ENCODE peak calls at places on chromosomes 3 and 15, in eight cellular contexts. R, S, P, W, H, U, F and I are unnamed samples.

GRCh38 chr3:182837855-182838454 is 44.7 kb downstream of the ATP11B start:
- DNase-seq in R (peak; percentile 25), S (no peak), P (peak; percentile 12), W (no peak), H (peak; percentile 7), U (no peak), F (no peak), I (no peak)

GRCh38 chr3:8441969-8442559 is 59.6 kb upstream of the LMCD1 start:
- DNase-seq in R (no peak), S (peak; percentile 30), P (peak; percentile 67), W (no peak), H (peak; percentile 30), U (no peak), F (peak; percentile 36), I (no peak)

GRCh38 chr3:39668420-39668819 is 141.0 kb upstream of the MYRIP start:
- DNase-seq in R (no peak), S (no peak), P (peak; percentile 20), W (no peak), H (peak; percentile 43), U (no peak), F (peak; percentile 54), I (no peak)

GRCh38 chr15:68583936-68584703 is 5.3 kb downstream of the CORO2B start:
- DNase-seq in R (no peak), S (no peak), P (no peak), W (no peak), H (no peak), U (no peak), F (no peak), I (peak; percentile 58)

GRCh38 chr15:29770796-29771195 is 51.5 kb downstream of the TJP1 start:
- DNase-seq in R (no peak), S (no peak), P (no peak), W (no peak), H (peak; percentile 26), U (no peak), F (no peak), I (no peak)

GRCh38 chr3:128988286-128988685 is 5.6 kb downstream of the CFAP92 start:
- DNase-seq in R (no peak), S (no peak), P (no peak), W (no peak), H (no peak), U (no peak), F (no peak), I (no peak)

GRCh38 chr3:174937488-174937887 is 78.4 kb downstream of the NAALADL2 start:
- DNase-seq in R (no peak), S (no peak), P (peak; percentile 39), W (no peak), H (no peak), U (no peak), F (no peak), I (no peak)

GRCh38 chr3:76122007-76122406 is 336.7 kb upstream of the ZNF717 start:
- DNase-seq in R (no peak), S (no peak), P (peak; percentile 23), W (no peak), H (no peak), U (no peak), F (no peak), I (no peak)

GRCh38 chr15:56524915-56525314 is 60.0 kb upstream of the MNS1 start:
- DNase-seq in R (no peak), S (no peak), P (peak; percentile 64), W (no peak), H (peak; percentile 7), U (no peak), F (no peak), I (no peak)

GRCh38 chr3:187823802-187824201 is 78.5 kb upstream of the BCL6 start:
- DNase-seq in R (no peak), S (no peak), P (no peak), W (no peak), H (no peak), U (no peak), F (no peak), I (no peak)

GRCh38 chr3:32626650-32627049 is 56.0 kb upstream of the DYNC1LI1 start:
- DNase-seq in R (no peak), S (no peak), P (no peak), W (no peak), H (no peak), U (no peak), F (no peak), I (no peak)

GRCh38 chr15:90594297-90594696 is 64.6 kb downstream of the CRTC3 start:
- DNase-seq in R (peak; percentile 77), S (peak; percentile 67), P (peak; percentile 23), W (peak; percentile 51), H (no peak), U (peak; percentile 76), F (no peak), I (no peak)

GRCh38 chr3:64595253-64595694 is 92.5 kb downstream of the ADAMTS9 start:
- DNase-seq in R (no peak), S (no peak), P (peak; percentile 90), W (no peak), H (peak; percentile 91), U (peak; percentile 76), F (no peak), I (no peak)

GRCh38 chr3:171948674-171949073 is 90.7 kb upstream of the FNDC3B start:
- DNase-seq in R (no peak), S (no peak), P (no peak), W (no peak), H (no peak), U (no peak), F (no peak), I (no peak)

GRCh38 chr15:29835301-29835700 is 13.0 kb upstream of the TJP1 start:
- DNase-seq in R (no peak), S (no peak), P (no peak), W (no peak), H (no peak), U (peak; percentile 42), F (no peak), I (no peak)

DNA sequence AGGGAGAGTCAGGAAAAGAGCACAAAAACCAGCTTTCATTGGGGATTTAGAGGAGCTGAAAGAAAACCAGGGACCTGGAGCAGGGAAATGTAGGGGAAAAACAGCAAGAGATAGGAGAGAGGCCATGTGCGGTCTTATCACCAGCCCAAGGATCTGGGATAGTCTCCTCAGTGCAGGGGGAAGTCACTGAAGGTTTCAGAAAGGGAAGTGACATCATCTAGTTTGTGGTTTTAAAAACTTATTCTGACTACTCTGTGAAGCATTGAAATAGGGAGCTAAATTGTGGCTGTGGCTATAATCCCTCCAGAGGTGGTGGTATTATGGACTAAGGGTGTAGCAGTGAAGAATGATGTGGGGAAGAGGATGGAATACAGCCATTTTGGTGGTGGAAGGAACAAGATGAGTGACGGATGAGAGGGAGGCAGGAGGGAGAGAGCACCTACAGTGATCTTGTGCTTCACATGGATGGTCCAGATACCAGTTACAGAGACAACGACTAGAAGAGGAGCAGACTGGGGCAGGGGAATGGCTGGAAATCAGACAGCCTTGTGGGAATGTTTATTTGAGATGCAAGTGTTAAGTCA is 72.7 kb downstream of the HMG20A start:
- DNase-seq in R (no peak), S (no peak), P (peak; percentile 75), W (no peak), H (no peak), U (no peak), F (peak; percentile 29), I (no peak)
- H3K27ac ChIP-seq in R (no peak overlapping the region), S (no peak overlapping the region), P (no peak overlapping the region), W (no peak overlapping the region), H (no peak overlapping the region), U (no peak overlapping the region), F (peak overlapping the region; percentile 51), I (no peak overlapping the region)

DNA sequence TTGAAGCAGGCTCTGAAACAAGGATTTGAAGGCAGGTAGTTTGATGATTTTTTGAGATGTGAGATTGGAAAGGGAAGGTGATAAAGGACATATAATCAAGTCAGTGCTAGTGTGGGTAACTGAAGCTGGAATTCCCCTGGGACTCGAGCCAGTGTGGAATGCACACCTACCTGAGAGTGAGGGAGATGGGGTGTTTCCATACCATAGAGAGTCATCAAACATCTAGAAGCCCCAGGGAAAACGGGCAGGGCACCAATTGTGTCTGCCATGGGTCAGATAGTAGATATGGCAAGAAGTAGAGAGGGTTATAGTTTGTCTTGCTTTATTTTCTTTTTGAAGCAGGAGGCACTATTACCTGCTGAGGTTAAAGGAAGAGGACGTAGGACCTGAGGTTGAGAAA is 120.0 kb downstream of the SSR3 start:
- DNase-seq in R (no peak), S (no peak), P (no peak), W (no peak), H (peak; percentile 72), U (no peak), F (no peak), I (no peak)
- H3K27ac ChIP-seq in R (no peak overlapping the region), S (no peak overlapping the region), P (no peak overlapping the region), W (no peak overlapping the region), H (no peak overlapping the region), U (no peak overlapping the region), F (no peak overlapping the region), I (no peak overlapping the region)

DNA sequence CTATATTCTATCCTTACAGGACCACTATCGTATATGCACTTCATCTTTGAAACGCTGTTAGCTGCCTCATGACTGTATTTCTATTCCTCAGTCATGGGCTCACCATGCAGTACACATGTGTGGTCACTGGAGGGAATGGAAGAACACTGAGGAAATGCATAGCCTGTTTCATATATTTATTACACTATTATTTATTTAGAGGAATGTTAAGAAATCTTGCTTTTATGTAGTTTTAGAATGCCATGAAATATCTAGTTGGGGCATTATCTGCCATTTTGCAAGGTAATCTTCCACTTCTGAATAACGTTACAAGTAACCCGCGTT is 155.7 kb downstream of the IGF1R start:
- DNase-seq in R (no peak), S (no peak), P (no peak), W (no peak), H (no peak), U (no peak), F (no peak), I (no peak)
- H3K27ac ChIP-seq in R (no peak overlapping the region), S (no peak overlapping the region), P (no peak overlapping the region), W (no peak overlapping the region), H (no peak overlapping the region), U (no peak overlapping the region), F (no peak overlapping the region), I (no peak overlapping the region)

GRCh38 chr15:42403389-42403788 is 44.1 kb downstream of the CAPN3 start:
- DNase-seq in R (no peak), S (no peak), P (no peak), W (no peak), H (no peak), U (no peak), F (no peak), I (no peak)

GRCh38 chr15:42404461-42405235 is 45.3 kb downstream of the CAPN3 start:
- DNase-seq in R (no peak), S (no peak), P (no peak), W (peak; percentile 89), H (no peak), U (no peak), F (no peak), I (peak; percentile 85)

GRCh38 chr15:42405876-42406482 is 46.7 kb downstream of the CAPN3 start:
- DNase-seq in R (no peak), S (no peak), P (no peak), W (no peak), H (peak; percentile 8), U (no peak), F (no peak), I (no peak)

GRCh38 chr15:42401544-42402478 is 42.5 kb downstream of the CAPN3 start:
- DNase-seq in R (peak; percentile 6), S (no peak), P (no peak), W (no peak), H (no peak), U (no peak), F (peak; percentile 62), I (no peak)

DNA sequence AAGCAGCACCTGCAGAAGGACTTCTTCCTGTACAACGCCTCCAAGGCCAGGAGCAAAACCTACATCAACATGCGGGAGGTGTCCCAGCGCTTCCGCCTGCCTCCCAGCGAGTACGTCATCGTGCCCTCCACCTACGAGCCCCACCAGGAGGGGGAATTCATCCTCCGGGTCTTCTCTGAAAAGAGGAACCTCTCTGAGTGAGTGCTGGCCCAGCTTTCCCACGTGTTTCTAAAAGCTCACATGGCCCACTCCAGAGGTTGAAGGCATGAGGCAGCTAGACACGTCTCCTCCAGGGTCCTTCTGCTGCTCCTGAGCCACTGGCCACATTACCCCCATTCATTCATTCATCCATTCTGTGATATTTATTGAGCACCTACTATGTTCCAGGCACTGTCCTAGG is 43.5 kb downstream of the CAPN3 start:
- DNase-seq in R (no peak), S (no peak), P (no peak), W (no peak), H (no peak), U (no peak), F (no peak), I (no peak)
- H3K27ac ChIP-seq in R (no peak overlapping the region), S (no peak overlapping the region), P (no peak overlapping the region), W (peak overlapping the region; percentile 99), H (no peak overlapping the region), U (no peak overlapping the region), F (no peak overlapping the region), I (peak overlapping the region; percentile 99)